ENCODE peak calls at places on chromosomes 3 and 15, in eight cellular contexts. T, B, Z, N, C, D, W and R are unnamed samples. For H3K36me3, the result is how much of the 10 kb centered on the place peaks cover.

GRCh38 chr3:147518465-147518864 is 109.3 kb downstream of the ZIC1 start:
- DNase-seq in T (no peak), N (no peak), Z (no peak), D (peak), C (no peak), W (no peak), B (no peak), R (no peak)

GRCh38 chr3:12729313-12729676 is 29.8 kb downstream of the TMEM40 start:
- DNase-seq in T (no peak), N (no peak), D (no peak), C (no peak), B (no peak), W (no peak), Z (no peak), R (no peak)

GRCh38 chr3:37910666-37911400 is 49.2 kb downstream of the CTDSPL start:
- DNase-seq in B (no peak), W (no peak), D (no peak), C (no peak), N (no peak), T (no peak), Z (no peak), R (no peak)

GRCh38 chr3:43191116-43191515 is 85.2 kb upstream of the POMGNT2 start:
- DNase-seq in N (no peak), Z (no peak), W (no peak), T (no peak), D (no peak), B (no peak), C (no peak), R (no peak)

GRCh38 chr3:7651213-7651612 is 790.3 kb downstream of the GRM7 start:
- DNase-seq in T (no peak), D (no peak), B (no peak), C (no peak), Z (no peak), N (no peak), W (no peak), R (no peak)

GRCh38 chr15:71385026-71385425 is 269.8 kb downstream of the THSD4 start:
- DNase-seq in T (no peak), Z (no peak), N (no peak), W (no peak), C (no peak), B (no peak), D (peak), R (no peak)

GRCh38 chr3:42884324-42884723 is 8.6 kb upstream of the CYP8B1 start:
- DNase-seq in T (no peak), D (no peak), W (no peak), B (no peak), N (no peak), C (no peak), Z (no peak), R (no peak)

GRCh38 chr3:126102011-126102410 is 18.1 kb upstream of the SLC41A3 start:
- DNase-seq in N (no peak), Z (no peak), B (no peak), C (no peak), D (no peak), W (no peak), T (no peak), R (no peak)

GRCh38 chr15:90106522-90107117 is 4.4 kb upstream of the IDH2 start:
- DNase-seq in Z (no peak), D (no peak), B (no peak), T (peak), N (no peak), W (no peak), C (no peak), R (no peak)

GRCh38 chr3:46943237-46944187 is 33.0 kb downstream of the CCDC12 start:
- DNase-seq in B (no peak), Z (no peak), C (no peak), N (no peak), D (no peak), T (no peak), W (peak), R (no peak)

GRCh38 chr15:99408236-99409096 is 157.2 kb downstream of the LRRC28 start:
- DNase-seq in D (peak), C (no peak), W (no peak), Z (no peak), T (peak), N (no peak), B (no peak), R (no peak)

GRCh38 chr3:41907330-41908073 is 54.4 kb downstream of the ULK4 start:
- DNase-seq in C (no peak), T (no peak), W (no peak), D (no peak), Z (no peak), N (no peak), B (no peak), R (no peak)

GRCh38 chr15:93088981-93089854 is at the start of gene RGMA:
- DNase-seq in W (no peak), B (peak), Z (no peak), T (peak), N (peak), C (peak), D (no peak), R (peak)

GRCh38 chr3:189392969-189393368 is 221.2 kb downstream of the TPRG1 start:
- DNase-seq in T (no peak), C (no peak), D (no peak), W (peak), N (no peak), Z (no peak), B (no peak), R (no peak)

GRCh38 chr3:106281231-106281630 is 412.4 kb upstream of the CBLB start:
- DNase-seq in Z (no peak), T (no peak), B (no peak), W (no peak), C (no peak), N (no peak), D (peak), R (no peak)

GRCh38 chr3:47772788-47773187 is 8.9 kb downstream of the SMARCC1 start:
- DNase-seq in T (no peak), D (no peak), Z (no peak), N (no peak), W (no peak), C (no peak), B (no peak), R (no peak)

GRCh38 chr3:84108442-84108971 is 850.3 kb upstream of the CADM2 start:
- DNase-seq in D (peak), Z (no peak), B (peak), N (no peak), T (peak), W (no peak), C (no peak), R (no peak)

GRCh38 chr3:187072102-187072501 is 67.2 kb downstream of the RPL39L start:
- DNase-seq in B (no peak), C (no peak), W (no peak), T (no peak), N (no peak), D (no peak), Z (no peak), R (no peak)

GRCh38 chr15:65189102-65189740 is 4.1 kb upstream of the CLPX start:
- DNase-seq in W (peak), Z (no peak), B (peak), N (peak), D (peak), C (peak), T (peak), R (peak)

GRCh38 chr15:36814708-36815107 is 235.3 kb downstream of the CDIN1 start:
- DNase-seq in N (no peak), Z (no peak), B (no peak), D (no peak), C (no peak), W (no peak), T (no peak), R (no peak)

GRCh38 chr3:16174389-16174788 is at the start of gene GALNT15:
- DNase-seq in T (no peak), Z (no peak), B (peak), N (no peak), C (no peak), D (peak), W (no peak), R (no peak)

GRCh38 chr3:155018621-155019330 is 61.3 kb upstream of the MME start:
- DNase-seq in W (no peak), D (no peak), N (peak), B (no peak), T (no peak), Z (no peak), C (no peak), R (no peak)

GRCh38 chr15:49439678-49440375 is 16.8 kb downstream of the FGF7 start:
- DNase-seq in W (no peak), B (no peak), N (no peak), Z (no peak), D (no peak), T (no peak), C (no peak), R (no peak)

GRCh38 chr3:93988283-93988682 is 8.3 kb downstream of the ARL13B start:
- DNase-seq in D (peak), B (no peak), C (no peak), Z (no peak), W (no peak), T (peak), N (no peak), R (no peak)

GRCh38 chr3:114454592-114455251 is 160.9 kb downstream of the TIGIT start:
- DNase-seq in D (peak), T (peak), B (peak), N (no peak), Z (no peak), W (no peak), C (peak), R (no peak)

DNA sequence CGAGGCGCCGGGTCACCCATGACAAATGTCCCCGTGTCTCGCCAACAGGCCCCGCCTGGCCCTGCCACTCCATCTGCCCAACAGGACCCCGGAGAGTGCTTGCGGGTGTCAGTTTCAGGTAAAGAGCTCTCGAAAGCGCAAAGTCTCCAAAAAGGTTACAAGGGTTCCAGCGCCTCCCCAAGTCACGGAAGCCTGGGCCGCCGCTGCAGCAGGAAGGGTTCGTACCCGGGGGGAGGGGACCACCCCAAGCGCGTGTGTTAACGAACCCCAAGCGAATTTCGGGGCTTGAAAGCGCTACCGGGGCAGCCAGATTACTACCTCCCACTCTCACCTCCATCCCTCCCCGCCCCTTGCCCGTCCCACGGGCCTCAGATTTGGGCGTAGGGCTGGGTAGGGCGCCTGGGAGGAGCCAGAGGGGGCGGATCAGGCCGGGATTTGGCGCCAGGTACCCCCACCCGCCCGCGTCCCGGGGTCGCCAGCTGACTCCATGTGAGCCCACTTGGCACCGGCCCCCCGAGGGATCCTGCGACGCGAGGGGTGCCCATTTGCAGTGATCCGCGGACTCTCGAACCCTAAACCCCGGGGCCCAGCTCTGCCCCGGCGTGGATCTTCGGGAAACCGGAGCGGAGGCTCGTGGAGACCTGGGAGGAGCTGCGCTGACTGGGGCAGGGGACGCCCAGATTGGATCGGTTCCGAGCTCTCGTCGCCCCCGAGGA is 85.9 kb downstream of the NR2F2 start:
- DNase-seq in Z (no peak), D (no peak), W (no peak), B (peak), N (no peak), C (peak), T (no peak), R (no peak)
- TF ChIP-seq EZH2 in Z (no peak), D (no peak), W (no peak), B (peak), N (no peak), C (peak), T (no peak), R (no peak)

GRCh38 chr15:78291698-78292097 is 7.7 kb downstream of the SKIC8 start:
- DNase-seq in W (no peak), Z (no peak), T (no peak), B (no peak), D (no peak), N (no peak), C (no peak), R (no peak)
- H3K36me3 ChIP-seq in W (under half), Z (under half), T (under half), B (under half), D (under half), N (half or more), C (under half), R (under half)

GRCh38 chr15:52295421-52295991 is at the start of gene MYO5C:
- DNase-seq in B (peak), N (no peak), C (peak), T (no peak), Z (no peak), D (no peak), W (peak), R (no peak)
- TF ChIP-seq EZH2 in B (no peak), N (no peak), C (no peak), T (peak), Z (no peak), D (no peak), W (no peak), R (no peak)

GRCh38 chr15:81323944-81324881 is at the start of gene STARD5:
- DNase-seq in W (peak), C (peak), D (peak), Z (peak), T (peak), B (peak), N (peak), R (peak)

GRCh38 chr15:81321667-81322066 is 2.3 kb downstream of the STARD5 start:
- DNase-seq in D (no peak), C (no peak), T (no peak), B (no peak), N (no peak), Z (no peak), W (no peak), R (no peak)

GRCh38 chr15:81326466-81327212 is 2.7 kb upstream of the STARD5 start:
- DNase-seq in T (no peak), D (no peak), W (no peak), Z (no peak), B (no peak), N (no peak), C (no peak), R (no peak)

GRCh38 chr15:81322708-81323253 is 1.2 kb downstream of the STARD5 start:
- DNase-seq in T (no peak), N (no peak), W (no peak), B (no peak), D (no peak), C (no peak), Z (no peak), R (no peak)

GRCh38 chr15:81323559-81323943 is 390 bp downstream of the STARD5 start:
- DNase-seq in D (no peak), W (no peak), N (no peak), T (no peak), Z (no peak), C (no peak), B (no peak), R (no peak)
- H3K36me3 ChIP-seq in D (under half), W (under half), N (under half), T (under half), Z (under half), C (under half), B (under half), R (under half)

GRCh38 chr3:78176869-78177268 is 1137.0 kb downstream of the ROBO2 start:
- DNase-seq in N (no peak), Z (no peak), W (no peak), D (no peak), T (no peak), B (no peak), C (no peak), R (no peak)
- TF ChIP-seq EZH2 in N (no peak), Z (no peak), W (no peak), D (no peak), T (no peak), B (no peak), C (no peak), R (no peak)

DNA sequence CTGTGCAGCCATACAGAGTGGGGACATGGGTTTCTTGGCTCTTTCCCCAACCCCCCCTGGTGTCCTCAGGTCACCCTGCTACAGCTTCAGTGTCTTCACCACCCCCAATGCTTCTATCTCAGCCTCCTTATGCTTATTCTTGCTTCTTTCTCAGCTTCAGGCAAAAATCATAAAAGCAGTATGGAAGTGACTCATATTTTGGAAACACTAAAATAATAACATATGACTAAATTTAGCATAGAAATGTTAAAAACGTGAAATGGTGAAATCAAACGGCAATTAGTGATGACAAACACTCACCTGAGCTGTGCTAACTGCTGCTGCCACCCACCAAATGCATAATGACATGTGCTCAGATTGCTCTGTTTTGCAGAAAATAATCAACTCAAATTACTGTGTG is 475.2 kb upstream of the EPHA3 start:
- DNase-seq in N (no peak), C (no peak), W (no peak), T (no peak), Z (no peak), D (no peak), B (no peak), R (no peak)
- H3K36me3 ChIP-seq in N (under half), C (under half), W (under half), T (under half), Z (under half), D (under half), B (under half), R (under half)

DNA sequence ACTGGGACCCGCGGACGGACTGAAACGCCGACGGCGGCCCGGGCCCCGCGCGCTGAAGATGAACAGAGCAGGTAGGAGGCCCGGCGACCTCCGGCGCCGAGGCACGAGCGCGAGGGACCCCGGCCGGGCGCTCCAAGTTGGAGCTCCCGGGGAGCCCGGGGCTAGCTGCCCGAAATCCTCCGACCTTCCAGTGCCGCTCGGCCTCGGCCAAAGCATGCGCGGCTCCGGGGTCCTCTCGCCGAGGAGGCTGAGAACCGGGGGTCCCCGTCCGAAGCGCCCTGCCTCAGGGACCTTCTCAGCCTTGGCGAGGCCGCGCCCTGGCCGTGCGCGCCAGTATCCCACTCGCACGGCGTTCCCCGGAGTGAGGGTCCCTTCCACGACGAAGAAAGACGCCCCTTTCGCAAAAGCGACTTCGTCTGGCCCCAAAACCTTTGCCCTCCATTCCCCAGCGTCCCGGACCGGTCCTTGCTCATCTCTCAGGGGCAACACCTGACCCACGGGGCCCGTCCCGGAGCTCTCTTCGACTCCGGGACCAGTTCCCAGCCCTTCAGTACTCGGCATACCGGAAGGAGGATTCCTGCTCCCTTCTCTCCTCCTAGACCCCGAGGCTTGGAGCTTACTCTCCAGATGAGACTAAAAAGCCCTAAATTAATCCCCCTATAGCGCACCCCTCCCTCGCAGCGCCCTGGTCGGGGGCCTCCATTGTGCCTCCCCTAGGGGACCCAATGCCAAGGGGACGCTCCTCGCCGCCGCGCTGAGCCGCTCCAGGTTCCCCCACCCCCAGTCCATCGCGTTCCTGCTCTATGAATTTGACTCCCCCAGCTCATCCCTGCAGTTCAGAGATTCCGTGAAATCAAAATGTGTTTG is 7.7 kb upstream of the FGD5 start:
- DNase-seq in B (peak), T (no peak), C (peak), N (no peak), W (no peak), D (no peak), Z (no peak), R (no peak)
- TF ChIP-seq EZH2 in B (peak), T (peak), C (peak), N (no peak), W (no peak), D (peak), Z (no peak), R (no peak)